ENCODE peak calls at places on chromosome 21, in six cellular contexts. One of them, this sample, is unnamed. For H3K27me3, the result is how much of the 10 kb centered on the place peaks cover.

GRCh38 chr21:44927587-44928461 is 7.1 kb upstream of the ITGB2 start:
- DNase-seq in NT2/D1: peak
- DNase-seq in A673: peak
- DNase-seq in SJSA1: peak
- DNase-seq in GM23338: no peak
- DNase-seq in heart right ventricle: no peak
- DNase-seq in this sample: peak

GRCh38 chr21:46555678-46556077 is 49.2 kb downstream of the S100B start:
- DNase-seq in NT2/D1: no peak
- DNase-seq in SJSA1: peak
- DNase-seq in heart right ventricle: no peak
- DNase-seq in A673: no peak
- DNase-seq in GM23338: no peak
- DNase-seq in this sample: no peak

GRCh38 chr21:45266518-45267389 is 20.9 kb downstream of the POFUT2 start:
- DNase-seq in A673: no peak
- DNase-seq in GM23338: no peak
- DNase-seq in SJSA1: peak
- DNase-seq in NT2/D1: no peak
- DNase-seq in heart right ventricle: no peak
- DNase-seq in this sample: no peak

GRCh38 chr21:45282283-45283018 is 5.2 kb downstream of the POFUT2 start:
- DNase-seq in A673: no peak
- DNase-seq in heart right ventricle: no peak
- DNase-seq in NT2/D1: no peak
- DNase-seq in SJSA1: peak
- DNase-seq in GM23338: no peak
- DNase-seq in this sample: no peak

GRCh38 chr21:31766895-31767294 is 35.0 kb upstream of the SCAF4 start:
- DNase-seq in GM23338: no peak
- DNase-seq in SJSA1: no peak
- DNase-seq in heart right ventricle: no peak
- DNase-seq in A673: no peak
- DNase-seq in NT2/D1: no peak
- DNase-seq in this sample: no peak

GRCh38 chr21:46493828-46494227 is 35.1 kb downstream of the DIP2A start:
- DNase-seq in A673: no peak
- DNase-seq in GM23338: no peak
- DNase-seq in SJSA1: no peak
- DNase-seq in NT2/D1: no peak
- DNase-seq in heart right ventricle: no peak
- DNase-seq in this sample: no peak

GRCh38 chr21:44820851-44821250 is 3.0 kb upstream of the SUMO3 start:
- DNase-seq in SJSA1: no peak
- DNase-seq in heart right ventricle: no peak
- DNase-seq in GM23338: no peak
- DNase-seq in A673: no peak
- DNase-seq in NT2/D1: no peak
- DNase-seq in this sample: no peak

GRCh38 chr21:21921410-21922232 is 923.4 kb downstream of the NCAM2 start:
- DNase-seq in A673: peak
- DNase-seq in NT2/D1: peak
- DNase-seq in GM23338: peak
- DNase-seq in SJSA1: no peak
- DNase-seq in heart right ventricle: no peak
- DNase-seq in this sample: no peak

GRCh38 chr21:44994581-44995171 is 54.8 kb downstream of the SLX9 start:
- DNase-seq in A673: no peak
- DNase-seq in SJSA1: no peak
- DNase-seq in heart right ventricle: no peak
- DNase-seq in GM23338: no peak
- DNase-seq in NT2/D1: no peak
- DNase-seq in this sample: peak

GRCh38 chr21:34936299-34936698 is 112.8 kb downstream of the RUNX1 start:
- DNase-seq in A673: no peak
- DNase-seq in heart right ventricle: no peak
- DNase-seq in NT2/D1: no peak
- DNase-seq in GM23338: no peak
- DNase-seq in SJSA1: no peak
- DNase-seq in this sample: no peak

GRCh38 chr21:46038871-46039397 is 57.4 kb downstream of the COL6A1 start:
- DNase-seq in GM23338: no peak
- DNase-seq in NT2/D1: no peak
- DNase-seq in A673: no peak
- DNase-seq in SJSA1: peak
- DNase-seq in heart right ventricle: peak
- DNase-seq in this sample: no peak

GRCh38 chr21:34008618-34009017 is 64.8 kb upstream of the MRPS6 start:
- DNase-seq in A673: no peak
- DNase-seq in SJSA1: no peak
- DNase-seq in GM23338: peak
- DNase-seq in NT2/D1: no peak
- DNase-seq in heart right ventricle: no peak
- DNase-seq in this sample: no peak

GRCh38 chr21:46099476-46099875 is 1.6 kb downstream of the COL6A2 start:
- DNase-seq in NT2/D1: no peak
- DNase-seq in heart right ventricle: peak
- DNase-seq in A673: no peak
- DNase-seq in SJSA1: no peak
- DNase-seq in GM23338: peak
- DNase-seq in this sample: no peak

GRCh38 chr21:15140321-15141019 is 75.7 kb upstream of the NRIP1 start:
- DNase-seq in A673: no peak
- DNase-seq in SJSA1: no peak
- DNase-seq in NT2/D1: no peak
- DNase-seq in heart right ventricle: peak
- DNase-seq in GM23338: no peak
- DNase-seq in this sample: no peak

GRCh38 chr21:17491716-17492414 is 21.0 kb upstream of the CXADR start:
- DNase-seq in heart right ventricle: peak
- DNase-seq in SJSA1: peak
- DNase-seq in NT2/D1: no peak
- DNase-seq in GM23338: no peak
- DNase-seq in A673: no peak
- DNase-seq in this sample: peak

GRCh38 chr21:46151261-46151988 is 4.0 kb downstream of the FTCD start:
- DNase-seq in GM23338: no peak
- DNase-seq in heart right ventricle: no peak
- DNase-seq in NT2/D1: no peak
- DNase-seq in SJSA1: peak
- DNase-seq in A673: no peak
- DNase-seq in this sample: no peak

GRCh38 chr21:15151385-15152103 is 86.7 kb upstream of the NRIP1 start:
- DNase-seq in heart right ventricle: no peak
- DNase-seq in A673: no peak
- DNase-seq in SJSA1: no peak
- DNase-seq in GM23338: no peak
- DNase-seq in NT2/D1: no peak
- DNase-seq in this sample: no peak

GRCh38 chr21:44354775-44355771 is 1.7 kb downstream of the TRPM2 start:
- DNase-seq in A673: no peak
- DNase-seq in heart right ventricle: no peak
- DNase-seq in SJSA1: no peak
- DNase-seq in GM23338: no peak
- DNase-seq in NT2/D1: no peak
- DNase-seq in this sample: no peak

GRCh38 chr21:46009951-46010655 is 28.5 kb downstream of the COL6A1 start:
- DNase-seq in NT2/D1: no peak
- DNase-seq in GM23338: no peak
- DNase-seq in A673: no peak
- DNase-seq in SJSA1: no peak
- DNase-seq in heart right ventricle: no peak
- DNase-seq in this sample: no peak

GRCh38 chr21:42844411-42845113 is 34.8 kb downstream of the WDR4 start:
- DNase-seq in A673: no peak
- DNase-seq in GM23338: no peak
- DNase-seq in NT2/D1: no peak
- DNase-seq in SJSA1: no peak
- DNase-seq in heart right ventricle: peak
- DNase-seq in this sample: no peak

GRCh38 chr21:42841156-42841915 is 38.0 kb downstream of the WDR4 start:
- DNase-seq in heart right ventricle: no peak
- DNase-seq in A673: no peak
- DNase-seq in NT2/D1: no peak
- DNase-seq in SJSA1: peak
- DNase-seq in GM23338: no peak
- DNase-seq in this sample: no peak

GRCh38 chr21:42840411-42841155 is 38.8 kb downstream of the WDR4 start:
- DNase-seq in A673: no peak
- DNase-seq in NT2/D1: no peak
- DNase-seq in GM23338: no peak
- DNase-seq in SJSA1: peak
- DNase-seq in heart right ventricle: no peak
- DNase-seq in this sample: no peak

GRCh38 chr21:42845296-42845965 is 33.9 kb downstream of the WDR4 start:
- DNase-seq in A673: no peak
- DNase-seq in SJSA1: no peak
- DNase-seq in heart right ventricle: peak
- DNase-seq in GM23338: no peak
- DNase-seq in NT2/D1: no peak
- DNase-seq in this sample: no peak

DNA sequence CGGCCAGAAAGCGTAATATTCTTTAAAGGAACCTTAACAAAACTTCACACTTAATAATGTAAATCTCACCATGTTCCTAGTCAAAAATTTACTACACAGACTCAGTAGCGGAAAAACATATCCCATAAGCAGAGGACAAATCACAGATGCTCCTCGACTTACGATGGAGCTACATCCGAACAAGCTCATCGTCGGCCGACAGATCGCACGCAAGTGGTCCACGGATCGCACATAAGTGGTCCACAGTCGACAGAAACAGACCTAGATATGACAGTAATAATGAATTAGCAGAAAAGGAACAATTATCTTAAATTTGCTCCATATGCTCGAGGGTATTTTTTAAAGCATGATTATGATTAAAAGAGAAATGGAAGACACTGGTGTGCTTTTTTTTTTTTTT is 36.3 kb downstream of the WDR4 start:
- DNase-seq in SJSA1: no peak
- DNase-seq in NT2/D1: no peak
- DNase-seq in A673: no peak
- DNase-seq in heart right ventricle: no peak
- DNase-seq in GM23338: no peak
- DNase-seq in this sample: no peak
- H3K27me3 ChIP-seq in SJSA1: under half
- H3K27me3 ChIP-seq in NT2/D1: under half
- H3K27me3 ChIP-seq in A673: under half
- H3K27me3 ChIP-seq in heart right ventricle: under half
- H3K27me3 ChIP-seq in GM23338: under half
- H3K27me3 ChIP-seq in this sample: under half

GRCh38 chr21:39104911-39105310 is 78.3 kb downstream of the PSMG1 start:
- DNase-seq in NT2/D1: no peak
- DNase-seq in SJSA1: no peak
- DNase-seq in heart right ventricle: no peak
- DNase-seq in GM23338: no peak
- DNase-seq in A673: peak
- DNase-seq in this sample: no peak

GRCh38 chr21:39106881-39107462 is 76.3 kb downstream of the PSMG1 start:
- DNase-seq in heart right ventricle: no peak
- DNase-seq in A673: no peak
- DNase-seq in SJSA1: peak
- DNase-seq in NT2/D1: no peak
- DNase-seq in GM23338: no peak
- DNase-seq in this sample: no peak

GRCh38 chr21:39105341-39105765 is 77.9 kb downstream of the PSMG1 start:
- DNase-seq in GM23338: no peak
- DNase-seq in heart right ventricle: no peak
- DNase-seq in A673: no peak
- DNase-seq in SJSA1: no peak
- DNase-seq in NT2/D1: no peak
- DNase-seq in this sample: no peak

GRCh38 chr21:39107739-39108138 is 75.5 kb downstream of the PSMG1 start:
- DNase-seq in heart right ventricle: no peak
- DNase-seq in GM23338: no peak
- DNase-seq in SJSA1: peak
- DNase-seq in NT2/D1: no peak
- DNase-seq in A673: no peak
- DNase-seq in this sample: no peak

DNA sequence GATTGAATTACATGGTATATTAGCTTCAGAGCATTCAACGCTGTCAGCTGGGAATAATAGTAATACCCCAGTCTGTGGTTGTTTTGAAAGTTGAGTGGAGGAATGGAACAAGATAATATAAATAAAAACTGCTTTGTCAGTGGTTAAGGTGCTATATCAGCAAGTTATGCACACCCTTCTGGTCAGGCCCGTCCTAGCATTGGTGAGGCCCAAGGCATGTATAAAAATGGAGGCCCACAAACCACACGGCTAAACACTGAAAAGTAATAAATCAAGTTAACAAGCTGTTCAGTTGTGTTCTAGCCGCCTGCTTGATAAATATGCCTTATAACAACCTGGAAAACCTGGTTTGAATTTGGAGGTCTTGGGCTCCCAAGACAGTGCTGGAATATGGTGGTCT is 77.4 kb downstream of the PSMG1 start:
- DNase-seq in heart right ventricle: no peak
- DNase-seq in SJSA1: no peak
- DNase-seq in GM23338: no peak
- DNase-seq in A673: no peak
- DNase-seq in NT2/D1: no peak
- DNase-seq in this sample: no peak
- H3K27me3 ChIP-seq in heart right ventricle: under half
- H3K27me3 ChIP-seq in SJSA1: under half
- H3K27me3 ChIP-seq in GM23338: under half
- H3K27me3 ChIP-seq in A673: under half
- H3K27me3 ChIP-seq in NT2/D1: under half
- H3K27me3 ChIP-seq in this sample: under half

GRCh38 chr21:36709868-36710728 is 11.2 kb downstream of the SIM2 start:
- DNase-seq in A673: no peak
- DNase-seq in GM23338: peak
- DNase-seq in heart right ventricle: no peak
- DNase-seq in NT2/D1: no peak
- DNase-seq in SJSA1: peak
- DNase-seq in this sample: no peak
- H3K27me3 ChIP-seq in A673: under half
- H3K27me3 ChIP-seq in GM23338: half or more
- H3K27me3 ChIP-seq in heart right ventricle: half or more
- H3K27me3 ChIP-seq in NT2/D1: half or more
- H3K27me3 ChIP-seq in SJSA1: under half
- H3K27me3 ChIP-seq in this sample: half or more

DNA sequence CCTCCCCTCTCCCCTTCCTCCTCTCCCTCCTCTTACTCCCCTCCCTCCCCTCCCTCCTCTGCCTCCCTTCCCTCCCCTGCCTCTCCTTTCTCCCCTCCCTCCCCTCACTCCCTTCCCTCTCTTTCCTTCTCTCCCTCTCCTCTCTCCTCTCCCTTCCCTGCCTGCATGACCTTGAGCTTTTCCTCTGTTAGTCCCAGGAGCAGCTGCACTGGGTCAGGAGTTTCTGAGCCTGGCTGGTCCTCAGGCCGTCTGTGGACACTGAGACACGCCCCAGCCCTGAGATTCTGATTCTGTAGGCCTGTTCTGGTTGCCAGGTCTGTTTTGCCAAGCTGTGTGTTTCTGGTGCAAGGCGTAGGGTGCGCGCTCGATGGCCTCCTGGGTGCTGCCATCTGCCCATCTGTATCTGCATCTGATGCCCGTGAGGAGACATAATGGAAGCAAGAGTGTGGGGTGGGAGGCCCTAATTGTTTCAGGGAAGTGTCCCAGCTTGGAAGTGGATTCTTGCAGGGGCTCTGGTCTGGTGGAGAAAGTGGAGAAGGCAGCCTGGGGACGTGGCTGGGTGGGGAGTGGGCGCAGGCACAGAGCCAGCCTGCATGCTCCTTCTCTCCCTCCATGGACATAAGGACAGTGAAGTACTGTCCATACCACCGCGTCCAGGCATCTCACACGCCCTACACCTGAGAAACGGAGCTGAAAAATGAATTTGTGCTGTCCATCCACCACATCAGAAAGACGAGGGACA is 97.2 kb downstream of the WDR4 start:
- DNase-seq in GM23338: peak
- DNase-seq in A673: no peak
- DNase-seq in NT2/D1: peak
- DNase-seq in SJSA1: no peak
- DNase-seq in heart right ventricle: no peak
- DNase-seq in this sample: no peak
- H3K27me3 ChIP-seq in GM23338: under half
- H3K27me3 ChIP-seq in A673: under half
- H3K27me3 ChIP-seq in NT2/D1: under half
- H3K27me3 ChIP-seq in SJSA1: half or more
- H3K27me3 ChIP-seq in heart right ventricle: under half
- H3K27me3 ChIP-seq in this sample: half or more

This sample was measured in keratinocyte.